ENCODE peak calls at places on chromosomes 5 and 9, in seven cellular contexts. S is transverse colon; K is left ventricle myocardium inferior; W is adrenal gland; Z is effector memory CD4-positive, alpha-beta T cell; M is CD4-positive, CD25-positive, alpha-beta regulatory T cell; U is cardiac muscle cell. E is an unnamed sample.

GRCh38 chr5:415928-416635 is 26.9 kb upstream of the EXOC3 start:
- DNase-seq in W (peak; percentile 59), K (no peak), M (peak; percentile 24), U (no peak), Z (no peak), S (no peak), E (no peak)

GRCh38 chr5:61277781-61278180 is 54.3 kb upstream of the ZSWIM6 start:
- DNase-seq in Z (no peak), K (no peak), U (no peak), W (no peak), S (no peak), M (no peak), E (no peak)

GRCh38 chr9:136541179-136541578 is 4.7 kb downstream of the NOTCH1 start:
- DNase-seq in M (no peak), U (no peak), W (no peak), S (no peak), Z (no peak), K (no peak), E (no peak)

GRCh38 chr5:146394486-146394885 is 52.6 kb upstream of the TCERG1 start:
- DNase-seq in S (no peak), M (no peak), Z (no peak), U (no peak), K (no peak), W (no peak), E (no peak)

GRCh38 chr5:163566678-163567077 is 61.3 kb downstream of the MAT2B start:
- DNase-seq in K (no peak), M (no peak), W (no peak), Z (no peak), U (no peak), S (no peak), E (no peak)

GRCh38 chr9:114913217-114913616 is 17.2 kb downstream of the TNFSF8 start:
- DNase-seq in U (no peak), M (no peak), W (no peak), S (no peak), Z (no peak), K (no peak), E (no peak)

GRCh38 chr9:105735366-105735765 is 41.0 kb downstream of the TMEM38B start:
- DNase-seq in S (no peak), Z (no peak), W (no peak), U (no peak), K (no peak), M (no peak), E (no peak)

GRCh38 chr9:108443741-108444140 is 412.0 kb downstream of the ACTL7B start:
- DNase-seq in S (no peak), Z (no peak), K (no peak), M (no peak), W (no peak), U (no peak), E (no peak)

GRCh38 chr9:127561491-127562270 is 50.4 kb upstream of the STXBP1 start:
- DNase-seq in Z (no peak), W (peak; percentile 93), M (no peak), K (peak; percentile 74), S (peak; percentile 78), U (no peak), E (no peak)

GRCh38 chr9:69946800-69947437 is 96.7 kb upstream of the MAMDC2 start:
- DNase-seq in S (no peak), Z (no peak), U (no peak), M (no peak), K (no peak), W (no peak), E (no peak)

GRCh38 chr9:98365227-98365669 is 109.8 kb upstream of the TBC1D2 start:
- DNase-seq in M (peak; percentile 60), K (no peak), Z (no peak), S (no peak), W (no peak), U (no peak), E (no peak)

GRCh38 chr5:105688227-105688807 is 1982.4 kb downstream of the EFNA5 start:
- DNase-seq in M (no peak), W (no peak), S (no peak), U (no peak), K (no peak), Z (no peak), E (no peak)

GRCh38 chr5:33313150-33313549 is 127.6 kb upstream of the TARS1 start:
- DNase-seq in M (no peak), S (peak; percentile 68), U (no peak), K (no peak), Z (no peak), W (peak; percentile 44), E (no peak)
- H3K27me3 ChIP-seq in M (no peaks in the 10 kb centered on the region), S (no peaks in the 10 kb centered on the region), U (peaks cover 3% of the 10 kb centered on the region), K (no peaks in the 10 kb centered on the region), Z (no peaks in the 10 kb centered on the region), W (no peaks in the 10 kb centered on the region), E (no peaks in the 10 kb centered on the region)

GRCh38 chr9:113753398-113754119 is 122.5 kb upstream of the ZNF618 start:
- DNase-seq in W (no peak), S (no peak), U (no peak), Z (no peak), K (no peak), M (no peak), E (no peak)

GRCh38 chr9:113754739-113755138 is 121.4 kb upstream of the ZNF618 start:
- DNase-seq in Z (no peak), S (no peak), K (no peak), U (no peak), W (no peak), M (no peak), E (no peak)

GRCh38 chr9:113755433-113755832 is 120.7 kb upstream of the ZNF618 start:
- DNase-seq in S (no peak), W (no peak), U (no peak), K (no peak), Z (no peak), M (no peak), E (no peak)

GRCh38 chr9:113756476-113757198 is 119.5 kb upstream of the ZNF618 start:
- DNase-seq in M (no peak), U (no peak), S (no peak), K (no peak), Z (no peak), W (no peak), E (no peak)
- H3K4me1 ChIP-seq in M (no peaks in the 10 kb centered on the region), U (no peaks in the 10 kb centered on the region), S (no peaks in the 10 kb centered on the region), K (no peaks in the 10 kb centered on the region), Z (no peaks in the 10 kb centered on the region), W (no peaks in the 10 kb centered on the region), E (no peaks in the 10 kb centered on the region)

DNA sequence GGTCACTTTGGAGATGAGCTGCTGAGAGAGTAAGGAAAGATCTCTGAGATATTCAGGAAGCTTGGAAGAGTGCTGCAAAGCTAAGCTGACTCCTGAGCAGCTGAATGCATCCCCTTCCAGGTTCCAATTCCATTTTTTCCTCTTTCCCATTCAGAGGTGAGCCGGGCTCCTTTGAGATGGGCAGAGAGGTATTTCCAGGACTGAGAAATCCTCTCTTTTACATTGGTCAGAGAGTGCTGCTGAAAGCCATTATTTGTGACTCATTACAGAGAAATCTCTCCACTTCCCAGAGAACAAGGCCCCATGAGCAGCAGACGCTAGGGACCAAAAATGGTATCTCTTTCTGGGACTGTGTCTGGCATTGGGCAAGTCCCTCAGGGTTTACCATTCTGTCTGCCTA is 3.7 kb downstream of the MCTP1 start:
- DNase-seq in K (no peak), W (no peak), S (no peak), U (no peak), M (no peak), Z (no peak), E (no peak)
- H3K27me3 ChIP-seq in K (peaks cover 97% of the 10 kb centered on the region), W (peaks cover 35% of the 10 kb centered on the region), S (peaks cover 70% of the 10 kb centered on the region), U (peaks cover 68% of the 10 kb centered on the region), M (peaks cover 31% of the 10 kb centered on the region), Z (peaks cover 18% of the 10 kb centered on the region), E (peaks cover 17% of the 10 kb centered on the region)

DNA sequence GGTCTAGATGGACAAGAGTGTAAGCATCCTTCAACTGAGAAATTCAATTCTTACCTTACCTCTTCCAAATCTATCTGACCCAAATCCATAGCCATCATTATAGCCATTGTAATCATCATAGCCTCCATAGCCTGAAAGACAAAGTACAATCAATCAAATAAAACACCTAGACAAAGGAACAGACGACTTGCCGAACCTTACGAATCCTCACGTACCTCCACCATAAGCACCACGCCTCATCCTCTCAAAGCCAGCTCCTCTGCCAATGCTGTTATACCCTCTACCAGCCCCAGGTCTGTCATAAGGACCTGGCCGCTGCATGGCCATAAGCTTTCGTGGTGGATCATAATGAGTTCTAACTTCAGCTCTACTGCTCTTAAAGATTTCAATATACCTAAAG is 5.5 kb downstream of the HNRNPH1 start:
- DNase-seq in W (no peak), U (no peak), Z (no peak), K (no peak), M (no peak), S (no peak), E (no peak)
- H3K4me1 ChIP-seq in W (peaks cover 27% of the 10 kb centered on the region), U (peaks cover 26% of the 10 kb centered on the region), Z (peaks cover 30% of the 10 kb centered on the region), K (peaks cover 97% of the 10 kb centered on the region), M (peaks cover 58% of the 10 kb centered on the region), S (peaks cover 42% of the 10 kb centered on the region), E (peaks cover 62% of the 10 kb centered on the region)

GRCh38 chr9:111399211-111399739 is 69.3 kb upstream of the OR2K2 start:
- DNase-seq in Z (no peak), W (no peak), M (no peak), K (no peak), S (no peak), U (no peak), E (no peak)
- H3K27me3 ChIP-seq in Z (no peaks in the 10 kb centered on the region), W (no peaks in the 10 kb centered on the region), M (no peaks in the 10 kb centered on the region), K (no peaks in the 10 kb centered on the region), S (no peaks in the 10 kb centered on the region), U (no peaks in the 10 kb centered on the region), E (no peaks in the 10 kb centered on the region)

DNA sequence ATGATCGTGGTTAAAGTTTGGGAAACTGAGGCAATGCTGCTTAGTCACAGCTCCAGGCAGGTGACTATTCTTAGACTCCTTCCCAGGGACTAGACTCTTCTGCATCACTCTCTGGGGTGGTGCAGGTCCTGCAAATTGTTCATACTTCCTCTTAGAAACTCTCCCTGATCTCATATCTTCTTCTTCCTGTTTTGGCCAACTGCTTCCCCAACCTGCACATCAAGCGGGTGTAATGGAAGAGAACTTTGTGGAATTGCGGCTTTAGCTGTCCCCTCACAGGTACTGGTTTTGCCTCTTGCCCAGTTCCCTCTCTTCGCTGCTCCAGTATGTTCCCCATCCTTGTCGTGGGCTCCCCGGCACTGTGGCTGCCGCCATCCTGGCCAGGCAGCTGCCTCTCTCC is 111.5 kb upstream of the CTSL start:
- DNase-seq in Z (no peak), U (no peak), W (no peak), M (no peak), S (no peak), K (no peak), E (no peak)
- H3K4me1 ChIP-seq in Z (no peaks in the 10 kb centered on the region), U (peaks cover 3% of the 10 kb centered on the region), W (no peaks in the 10 kb centered on the region), M (no peaks in the 10 kb centered on the region), S (peaks cover 18% of the 10 kb centered on the region), K (peaks cover 18% of the 10 kb centered on the region), E (no peaks in the 10 kb centered on the region)

GRCh38 chr5:138573223-138573622 is 2.0 kb downstream of the HSPA9 start:
- DNase-seq in Z (no peak), W (no peak), S (no peak), M (no peak), K (no peak), U (no peak), E (no peak)
- H3K27me3 ChIP-seq in Z (no peaks in the 10 kb centered on the region), W (no peaks in the 10 kb centered on the region), S (no peaks in the 10 kb centered on the region), M (no peaks in the 10 kb centered on the region), K (no peaks in the 10 kb centered on the region), U (no peaks in the 10 kb centered on the region), E (no peaks in the 10 kb centered on the region)

DNA sequence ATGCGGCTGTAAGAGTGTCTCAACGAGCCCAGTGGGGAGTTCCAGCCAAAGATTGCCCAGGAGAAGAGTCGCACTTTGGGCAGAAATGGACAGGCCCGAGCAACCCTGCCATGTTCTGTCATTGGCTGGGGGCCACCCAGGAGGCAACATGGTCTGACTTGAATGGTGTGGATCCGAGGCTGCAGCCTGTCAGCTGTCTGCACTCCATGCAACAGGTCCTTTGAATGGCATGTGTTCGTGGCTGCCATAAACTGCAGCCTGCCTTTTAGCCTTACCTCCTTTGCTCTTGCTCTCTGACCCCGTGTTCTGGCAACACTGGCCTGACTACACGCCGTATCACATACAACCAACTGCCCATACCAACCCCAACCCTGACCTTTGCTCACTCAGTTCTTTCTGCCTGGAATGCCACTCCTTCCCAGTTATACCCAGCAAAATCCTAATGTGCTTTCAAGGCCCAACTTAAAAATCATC is 55.7 kb downstream of the IRF1 start:
- DNase-seq in U (no peak), Z (no peak), W (no peak), K (no peak), M (no peak), S (peak; percentile 59), E (no peak)
- H3K4me1 ChIP-seq in U (peaks cover 11% of the 10 kb centered on the region), Z (peaks cover 84% of the 10 kb centered on the region), W (peaks cover 8% of the 10 kb centered on the region), K (peaks cover 99% of the 10 kb centered on the region), M (peaks cover 74% of the 10 kb centered on the region), S (peaks cover 66% of the 10 kb centered on the region), E (peaks cover 95% of the 10 kb centered on the region)

E was measured in CD8-positive, alpha-beta memory T cell.